ENCODE peak calls at places on chromosome 6, in nine cellular contexts. K is activated CD4-positive, alpha-beta T cell treated with anti-CD3 and anti-CD28 coated beads for 4 hours; Q is upper lobe of left lung; J is HFF-Myc; G is stimulated activated CD8-positive, alpha-beta memory T cell treated with anti-CD3 and anti-CD28 coated beads, Interleukin-15, amount 100 ng/mL, for 24 hours; N is anterior cingulate cortex; F is breast epithelium; R is progenitor cell of endocrine pancreas; X is NCI-H774. I is an unnamed sample.

GRCh38 chr6:32700391-32701040 is 34.1 kb upstream of the HLA-DQB1 start:
- DNase-seq in K (peak; percentile 34), Q (peak; percentile 60), J (peak; percentile 33), G (no peak), N (peak; percentile 37), F (peak; percentile 25), R (peak; percentile 17), X (peak; percentile 12), I (peak; percentile 56)

GRCh38 chr6:52610745-52611355 is 34.0 kb upstream of the TRAM2 start:
- DNase-seq in K (no peak), Q (no peak), J (no peak), G (no peak), N (no peak), F (no peak), R (no peak), X (no peak), I (peak; percentile 40)

GRCh38 chr6:11711644-11711993 is 67.0 kb downstream of the ADTRP start:
- DNase-seq in K (peak; percentile 49), Q (no peak), J (no peak), G (no peak), N (peak; percentile 46), F (no peak), R (no peak), X (no peak), I (no peak)

GRCh38 chr6:128500017-128500416 is 20.4 kb downstream of the PTPRK start:
- DNase-seq in K (no peak), Q (no peak), J (no peak), G (no peak), N (no peak), F (no peak), R (no peak), X (no peak), I (peak; percentile 41)

GRCh38 chr6:42618686-42619085 is 54.9 kb downstream of the UBR2 start:
- DNase-seq in K (no peak), Q (no peak), J (peak; percentile 11), G (no peak), N (peak; percentile 60), F (no peak), R (no peak), X (no peak), I (no peak)

GRCh38 chr6:7827142-7827541 is 83.4 kb downstream of the TXNDC5 start:
- DNase-seq in K (no peak), Q (no peak), J (no peak), G (no peak), N (no peak), F (no peak), R (no peak), X (no peak), I (no peak)

GRCh38 chr6:140711019-140711613 is 1336.7 kb upstream of the CITED2 start:
- DNase-seq in K (no peak), Q (no peak), J (no peak), G (no peak), N (no peak), F (no peak), R (no peak), X (no peak), I (no peak)

GRCh38 chr6:43575105-43575771 is 600 bp downstream of the XPO5 start:
- DNase-seq in K (no peak), Q (peak; percentile 43), J (no peak), G (peak; percentile 17), N (no peak), F (no peak), R (peak; percentile 9), X (no peak), I (peak; percentile 40)

GRCh38 chr6:37779902-37780628 is 39.5 kb upstream of the ZFAND3 start:
- DNase-seq in K (no peak), Q (no peak), J (no peak), G (no peak), N (no peak), F (no peak), R (no peak), X (no peak), I (no peak)

GRCh38 chr6:103405321-103405720 is 1454.4 kb downstream of the HACE1 start:
- DNase-seq in K (no peak), Q (no peak), J (no peak), G (no peak), N (no peak), F (no peak), R (no peak), X (no peak), I (no peak)

I was measured in HepG2.